ENCODE peak calls at places on chromosomes 11 and 22, in ten cellular contexts. X is right lobe of liver, Q is body of pancreas, I is tibial artery, Z is upper lobe of right lung, B is A673, C is colonic mucosa, V is DND-41, S is cardiac muscle cell, K is H9. D is an unnamed sample.

GRCh38 chr11:102375720-102376399 is 28.8 kb downstream of the BIRC2 start:
- DNase-seq in X (no peak), Q (no peak), I (no peak), Z (no peak), B (no peak), C (no peak), V (no peak), S (no peak), K (no peak), D (no peak)

GRCh38 chr22:48627203-48627602 is 1200.5 kb downstream of the BRD1 start:
- DNase-seq in X (no peak), Q (no peak), I (no peak), Z (no peak), B (peak; percentile 54), C (no peak), V (peak; percentile 61), S (no peak), K (no peak), D (no peak)

GRCh38 chr11:19243143-19243542 is 2.4 kb upstream of the E2F8 start:
- DNase-seq in X (no peak), Q (no peak), I (no peak), Z (no peak), B (no peak), C (peak; percentile 37), V (no peak), S (no peak), K (no peak), D (no peak)

GRCh38 chr11:60570970-60571369 is 55.8 kb downstream of the MS4A13 start:
- DNase-seq in X (no peak), Q (no peak), I (no peak), Z (no peak), B (no peak), C (no peak), V (no peak), S (no peak), K (no peak), D (no peak)

GRCh38 chr11:127493330-127493729 is 492.8 kb upstream of the KIRREL3 start:
- DNase-seq in X (no peak), Q (no peak), I (no peak), Z (no peak), B (peak; percentile 40), C (no peak), V (no peak), S (peak; percentile 29), K (no peak), D (peak; percentile 41)

GRCh38 chr22:47817380-47817779 is 1054.9 kb downstream of the TBC1D22A start:
- DNase-seq in X (no peak), Q (no peak), I (no peak), Z (no peak), B (no peak), C (no peak), V (no peak), S (no peak), K (no peak), D (no peak)

GRCh38 chr11:289145-289705 is 299 bp downstream of the PGGHG start:
- DNase-seq in X (no peak), Q (no peak), I (no peak), Z (no peak), B (no peak), C (no peak), V (peak; percentile 63), S (no peak), K (no peak), D (no peak)

GRCh38 chr22:20062043-20062765 is 17.8 kb upstream of the DGCR8 start:
- DNase-seq in X (no peak), Q (no peak), I (no peak), Z (no peak), B (no peak), C (no peak), V (no peak), S (no peak), K (no peak), D (no peak)

GRCh38 chr22:27474711-27475547 is 326.6 kb downstream of the MN1 start:
- DNase-seq in X (no peak), Q (peak; percentile 38), I (no peak), Z (no peak), B (peak; percentile 65), C (no peak), V (no peak), S (no peak), K (peak; percentile 95), D (no peak)

GRCh38 chr22:48869161-48869560 is 958.5 kb downstream of the BRD1 start:
- DNase-seq in X (no peak), Q (no peak), I (no peak), Z (peak; percentile 32), B (no peak), C (no peak), V (no peak), S (no peak), K (no peak), D (no peak)

DNA sequence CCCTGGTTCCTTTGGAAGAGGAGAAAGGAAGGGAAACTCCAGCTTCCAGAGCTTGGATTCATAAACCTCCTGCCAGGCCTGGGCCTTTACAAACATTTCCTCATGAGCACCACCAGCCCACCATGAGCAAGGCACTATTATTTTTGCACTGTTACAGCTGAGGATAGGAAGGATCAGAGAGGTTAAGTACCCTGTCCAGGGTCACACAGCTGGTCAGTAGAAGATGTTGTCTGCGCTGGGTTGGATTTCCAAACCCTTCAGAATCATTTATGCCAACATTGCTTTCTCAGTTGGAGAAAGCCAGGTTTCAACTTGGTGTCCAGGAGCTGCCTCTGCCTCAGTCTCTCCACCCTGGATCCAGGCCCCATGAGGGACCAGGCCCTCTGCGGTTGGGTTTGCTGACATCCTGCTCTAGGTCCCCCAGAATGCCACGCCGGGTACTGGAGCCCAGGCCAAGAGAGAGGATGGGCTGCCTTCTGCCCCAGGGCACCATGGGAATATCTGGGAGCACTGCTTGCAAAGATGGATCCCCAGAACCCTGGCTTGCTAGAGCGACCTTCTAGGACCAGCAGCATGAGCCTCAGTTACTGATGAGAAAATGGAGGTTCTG is 29.7 kb upstream of the SHISAL1 start:
- DNase-seq in X (no peak), Q (no peak), I (no peak), Z (no peak), B (no peak), C (no peak), V (no peak), S (no peak), K (no peak), D (no peak)
- H3K27me3 ChIP-seq in X (no peaks in the 10 kb centered on the region), Q (no peaks in the 10 kb centered on the region), I (no peaks in the 10 kb centered on the region), Z (no peaks in the 10 kb centered on the region), B (no peaks in the 10 kb centered on the region), C (no peaks in the 10 kb centered on the region), V (peaks cover 2% of the 10 kb centered on the region), S (no peaks in the 10 kb centered on the region), K (no peaks in the 10 kb centered on the region), D (no peaks in the 10 kb centered on the region)

DNA sequence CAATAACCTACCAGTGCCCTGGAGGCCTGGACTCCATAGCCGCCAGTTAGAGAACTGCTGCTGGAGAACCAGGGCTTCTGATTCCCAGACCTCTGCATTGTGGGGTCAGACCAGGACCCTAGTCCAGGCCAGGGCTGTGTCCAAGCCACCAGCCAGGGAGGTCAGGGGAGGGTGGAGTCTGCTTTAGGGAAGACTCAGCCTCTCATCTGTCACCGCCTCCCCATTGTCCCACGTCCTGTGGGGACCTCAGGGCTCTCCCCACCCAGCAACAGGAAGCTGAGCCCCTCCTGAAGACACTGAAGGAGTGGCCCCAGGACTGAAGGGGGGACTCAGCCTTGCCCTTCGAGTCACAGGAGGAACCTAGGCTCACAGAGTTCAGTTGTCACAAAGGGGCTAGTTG is 41.2 kb downstream of the PDE2A start:
- DNase-seq in X (no peak), Q (no peak), I (no peak), Z (no peak), B (no peak), C (no peak), V (no peak), S (no peak), K (no peak), D (no peak)
- H3K4me1 ChIP-seq in X (no peaks in the 10 kb centered on the region), Q (peaks cover 11% of the 10 kb centered on the region), I (peaks cover 50% of the 10 kb centered on the region), Z (peaks cover 6% of the 10 kb centered on the region), B (peaks cover 10% of the 10 kb centered on the region), C (no peaks in the 10 kb centered on the region), V (no peaks in the 10 kb centered on the region), S (peaks cover 6% of the 10 kb centered on the region), K (peaks cover 5% of the 10 kb centered on the region), D (no peaks in the 10 kb centered on the region)

GRCh38 chr22:37983860-37984791 is at the start of gene SOX10:
- DNase-seq in X (no peak), Q (no peak), I (no peak), Z (no peak), B (no peak), C (no peak), V (no peak), S (no peak), K (peak; percentile 73), D (no peak)

GRCh38 chr22:37985050-37985585 is 763 bp upstream of the SOX10 start:
- DNase-seq in X (no peak), Q (no peak), I (no peak), Z (no peak), B (no peak), C (no peak), V (no peak), S (no peak), K (no peak), D (no peak)

GRCh38 chr22:37982151-37982838 is 2.1 kb downstream of the SOX10 start:
- DNase-seq in X (peak; percentile 39), Q (no peak), I (no peak), Z (no peak), B (no peak), C (peak; percentile 22), V (no peak), S (no peak), K (no peak), D (no peak)

GRCh38 chr22:37981282-37982011 is 2.9 kb downstream of the SOX10 start:
- DNase-seq in X (peak; percentile 84), Q (no peak), I (no peak), Z (no peak), B (no peak), C (peak; percentile 53), V (no peak), S (no peak), K (no peak), D (no peak)

GRCh38 chr22:37982938-37983859 is 1.2 kb downstream of the SOX10 start:
- DNase-seq in X (no peak), Q (no peak), I (no peak), Z (no peak), B (no peak), C (no peak), V (no peak), S (no peak), K (peak; percentile 81), D (peak; percentile 47)
- TF ChIP-seq CTCF in X (no peak), Q (no peak), I (no peak), Z (peak; percentile 23), B (peak; percentile 37), C (no peak), V (no peak), S (peak; percentile 36), K (peak; percentile 96), D (peak; percentile 8)

GRCh38 chr11:69115586-69116560 is 39.9 kb upstream of the SMIM38 start:
- DNase-seq in X (peak; percentile 84), Q (peak; percentile 87), I (peak; percentile 78), Z (peak; percentile 91), B (no peak), C (no peak), V (no peak), S (no peak), K (no peak), D (no peak)
- H3K27me3 ChIP-seq in X (no peaks in the 10 kb centered on the region), Q (no peaks in the 10 kb centered on the region), I (no peaks in the 10 kb centered on the region), Z (no peaks in the 10 kb centered on the region), B (no peaks in the 10 kb centered on the region), C (no peaks in the 10 kb centered on the region), V (no peaks in the 10 kb centered on the region), S (no peaks in the 10 kb centered on the region), K (no peaks in the 10 kb centered on the region), D (no peaks in the 10 kb centered on the region)